ENCODE peak calls at places on chromosome 11, in four cellular contexts. L is body of pancreas, N is GM23248, R is right atrium auricular region. A is an unnamed sample.
A peak's percentile ranks its signal among the peaks of the same experiment; 100 is the strongest.

GRCh38 chr11:120977470-120977869 is 46.4 kb upstream of the TBCEL start:
- DNase-seq in N (peak; percentile 37), L (no peak), R (no peak), A (no peak)

GRCh38 chr11:65445101-65445603 is 22.6 kb downstream of the NEAT1 start:
- DNase-seq in L (no peak), N (peak; percentile 55), R (peak; percentile 65), A (no peak)

GRCh38 chr11:19777342-19778102 is 64.9 kb downstream of the NAV2 start:
- DNase-seq in R (no peak), N (peak; percentile 62), L (peak; percentile 35), A (no peak)

GRCh38 chr11:57161351-57161750 is 20.4 kb upstream of the LRRC55 start:
- DNase-seq in R (no peak), N (no peak), L (no peak), A (no peak)

GRCh38 chr11:75450826-75451783 is 18.1 kb upstream of the KLHL35 start:
- DNase-seq in L (no peak), N (no peak), R (no peak), A (no peak)

GRCh38 chr11:2673871-2674471 is 25.8 kb downstream of the KCNQ1OT1 start:
- DNase-seq in L (peak; percentile 20), R (no peak), N (no peak), A (no peak)

GRCh38 chr11:1219446-1219835 is 3.4 kb upstream of the MUC5B start:
- DNase-seq in N (no peak), R (no peak), L (peak; percentile 9), A (no peak)

GRCh38 chr11:104705475-104706195 is 192.6 kb downstream of the CASP12 start:
- DNase-seq in L (peak; percentile 11), R (peak; percentile 59), N (no peak), A (peak; percentile 42)

GRCh38 chr11:86702387-86702983 is 30.1 kb upstream of the ME3 start:
- DNase-seq in L (no peak), R (no peak), N (no peak), A (no peak)

GRCh38 chr11:123211981-123212380 is 16.9 kb upstream of the CLMP start:
- DNase-seq in L (no peak), R (no peak), N (peak; percentile 83), A (no peak)

GRCh38 chr11:94938399-94939055 is 34.8 kb downstream of the CWC15 start:
- DNase-seq in N (peak; percentile 88), L (peak; percentile 55), R (peak; percentile 69), A (no peak)

GRCh38 chr11:8018742-8019631 is 31.9 kb downstream of the EIF3F start:
- DNase-seq in R (peak; percentile 87), N (peak; percentile 91), L (peak; percentile 77), A (peak; percentile 91)

GRCh38 chr11:16827139-16827538 is 88.7 kb downstream of the C11orf58 start:
- DNase-seq in N (no peak), R (no peak), L (no peak), A (no peak)

GRCh38 chr11:123475478-123475877 is 45.4 kb downstream of the GRAMD1B start:
- DNase-seq in L (no peak), N (peak; percentile 68), R (no peak), A (no peak)

GRCh38 chr11:43580735-43581369 is 99.7 kb upstream of the HSD17B12 start:
- DNase-seq in R (no peak), N (peak; percentile 81), L (no peak), A (no peak)

GRCh38 chr11:74319139-74319538 is 7.7 kb upstream of the P4HA3 start:
- DNase-seq in N (peak; percentile 97), R (no peak), L (no peak), A (no peak)

GRCh38 chr11:9495780-9496514 is 35.1 kb downstream of the ZNF143 start:
- DNase-seq in R (no peak), L (no peak), N (no peak), A (no peak)

GRCh38 chr11:128574576-128575011 is 12.8 kb downstream of the ETS1 start:
- DNase-seq in N (no peak), R (no peak), L (no peak), A (no peak)

GRCh38 chr11:121555172-121555571 is 102.4 kb upstream of the SORL1-AS1 start:
- DNase-seq in R (no peak), N (no peak), L (no peak), A (no peak)

GRCh38 chr11:42410251-42410956 is 901.4 kb upstream of the API5 start:
- DNase-seq in N (no peak), L (no peak), R (no peak), A (no peak)

GRCh38 chr11:73894725-73895335 is 18.0 kb downstream of the PAAF1 start:
- DNase-seq in L (no peak), N (peak; percentile 76), R (no peak), A (no peak)

GRCh38 chr11:103773059-103773458 is 263.4 kb upstream of the DDI1 start:
- DNase-seq in L (no peak), N (peak; percentile 84), R (no peak), A (no peak)

GRCh38 chr11:3041699-3042098 is 15.5 kb downstream of the CARS1 start:
- DNase-seq in R (no peak), L (peak; percentile 42), N (no peak), A (no peak)

GRCh38 chr11:117313103-117313502 is 3.0 kb downstream of the BACE1 start:
- DNase-seq in R (no peak), L (no peak), N (no peak), A (no peak)

GRCh38 chr11:117313828-117314768 is 2.0 kb downstream of the BACE1 start:
- DNase-seq in R (no peak), N (no peak), L (peak; percentile 36), A (no peak)

GRCh38 chr11:117315285-117316196 is 515 bp downstream of the BACE1 start:
- DNase-seq in R (no peak), N (peak; percentile 51), L (peak; percentile 21), A (no peak)

GRCh38 chr11:117316197-117316961 is at the start of gene BACE1:
- DNase-seq in R (peak; percentile 84), N (peak; percentile 89), L (peak; percentile 89), A (no peak)

GRCh38 chr11:117314840-117315239 is 1.2 kb downstream of the BACE1 start:
- DNase-seq in N (peak; percentile 34), L (peak; percentile 35), R (no peak), A (no peak)
- H3K4me1 ChIP-seq in N (peaks cover 35% of the 10 kb centered on the region), L (peaks cover 75% of the 10 kb centered on the region), R (peaks cover 26% of the 10 kb centered on the region), A (peaks cover 14% of the 10 kb centered on the region)

GRCh38 chr11:84022695-84023094 is 736.5 kb upstream of the CCDC90B start:
- DNase-seq in R (no peak), N (no peak), L (no peak), A (no peak)
- H3K27ac ChIP-seq in R (no peak overlapping the region), N (no peak overlapping the region), L (no peak overlapping the region), A (no peak overlapping the region)

GRCh38 chr11:72750086-72750485 is 2.1 kb downstream of the ARAP1 start:
- DNase-seq in N (no peak), R (no peak), L (no peak), A (no peak)
- H3K4me1 ChIP-seq in N (peaks cover 14% of the 10 kb centered on the region), R (peaks cover 24% of the 10 kb centered on the region), L (peaks cover 42% of the 10 kb centered on the region), A (peaks cover 46% of the 10 kb centered on the region)

GRCh38 chr11:6393989-6394670 is 3.9 kb downstream of the SMPD1 start:
- DNase-seq in R (no peak), N (no peak), L (peak; percentile 57), A (no peak)

GRCh38 chr11:6397636-6398035 is 7.4 kb downstream of the SMPD1 start:
- DNase-seq in N (peak; percentile 55), L (no peak), R (no peak), A (no peak)

GRCh38 chr11:6400431-6401345 is 10.4 kb downstream of the SMPD1 start:
- DNase-seq in L (no peak), R (no peak), N (no peak), A (no peak)

GRCh38 chr11:6395470-6396060 is 5.3 kb downstream of the SMPD1 start:
- DNase-seq in R (no peak), N (no peak), L (no peak), A (no peak)

DNA sequence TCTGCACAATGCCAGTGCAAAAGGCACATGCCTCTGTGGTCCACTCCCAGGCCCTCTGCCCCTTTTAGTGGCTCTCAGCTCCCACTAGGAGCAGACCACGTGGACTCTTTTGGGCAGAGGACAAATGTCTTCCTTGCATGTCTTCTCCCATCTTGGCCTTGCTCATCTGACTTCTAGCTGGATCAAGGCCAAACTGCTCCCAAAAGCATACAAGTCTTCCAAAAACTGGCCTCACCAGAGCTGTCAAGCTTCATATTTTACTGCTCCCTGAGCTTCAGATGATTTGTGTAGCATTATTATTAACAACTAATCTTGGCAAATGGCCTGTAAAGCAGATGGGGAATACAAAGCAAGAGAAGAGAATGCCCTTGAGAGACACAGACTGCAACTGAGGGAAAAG is 6.9 kb downstream of the SMPD1 start:
- DNase-seq in N (peak; percentile 17), L (no peak), R (no peak), A (no peak)
- H3K27ac ChIP-seq in N (peak overlapping the region; percentile 5), L (no peak overlapping the region), R (no peak overlapping the region), A (no peak overlapping the region)

DNA sequence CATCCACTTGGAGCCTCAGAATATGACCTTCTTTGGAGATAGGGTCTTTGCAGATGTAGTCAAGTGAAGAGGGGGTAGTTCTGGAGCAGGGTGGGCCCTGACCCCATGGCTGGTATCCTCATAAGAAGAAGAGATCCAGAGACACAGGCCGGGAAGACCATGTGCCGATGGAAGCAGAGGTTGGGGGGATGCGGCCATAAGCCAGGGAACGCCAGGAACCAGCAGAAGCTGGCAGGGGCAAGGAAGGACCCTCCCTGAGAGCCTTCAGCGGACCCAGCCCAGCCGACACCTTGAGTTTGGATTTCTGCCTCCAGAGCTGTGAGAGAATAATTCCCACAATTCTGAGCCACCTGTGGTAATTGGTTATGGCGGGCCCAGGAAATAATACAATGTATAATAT is 26.1 kb upstream of the SMIM38 start:
- DNase-seq in R (no peak), L (no peak), N (no peak), A (no peak)
- H3K4me1 ChIP-seq in R (peaks cover 27% of the 10 kb centered on the region), L (peaks cover 23% of the 10 kb centered on the region), N (no peaks in the 10 kb centered on the region), A (peaks cover 17% of the 10 kb centered on the region)

GRCh38 chr11:79406376-79406775 is 34.5 kb downstream of the TENM4 start:
- DNase-seq in R (no peak), L (no peak), N (no peak), A (no peak)
- H3K27ac ChIP-seq in R (no peak overlapping the region), L (no peak overlapping the region), N (no peak overlapping the region), A (no peak overlapping the region)

GRCh38 chr11:78372114-78372768 is 45.4 kb downstream of the GAB2 start:
- DNase-seq in N (no peak), R (no peak), L (no peak), A (no peak)
- H3K4me1 ChIP-seq in N (peaks cover 10% of the 10 kb centered on the region), R (peaks cover 26% of the 10 kb centered on the region), L (no peaks in the 10 kb centered on the region), A (no peaks in the 10 kb centered on the region)

DNA sequence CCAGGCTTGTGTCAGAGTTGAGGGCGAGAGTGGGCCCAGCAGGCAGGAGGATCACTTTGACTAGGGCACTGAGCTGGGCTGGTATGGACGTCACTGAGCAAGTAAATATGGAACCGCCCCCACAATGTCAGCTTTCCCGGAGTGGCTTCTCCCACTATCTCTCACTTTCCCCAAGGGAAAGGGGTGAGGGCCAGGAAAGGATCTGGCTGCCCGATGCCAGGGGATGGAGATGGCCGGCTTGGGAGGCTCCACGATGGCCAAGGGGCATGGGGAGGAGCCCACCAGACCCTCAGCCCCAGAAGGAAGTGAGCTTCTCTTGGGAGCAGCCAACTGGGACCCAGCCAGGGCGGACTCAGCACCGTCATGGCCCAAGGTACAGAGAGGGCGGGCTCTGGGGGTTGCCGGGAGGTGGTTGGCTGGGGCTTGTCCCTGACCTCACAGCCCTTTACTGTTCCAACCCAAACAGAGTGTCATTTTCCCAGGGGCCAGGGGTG is 8.7 kb downstream of the PRDM11 start:
- DNase-seq in L (no peak), R (peak; percentile 61), N (peak; percentile 27), A (no peak)
- H3K27ac ChIP-seq in L (no peak overlapping the region), R (peak overlapping the region; percentile 59), N (no peak overlapping the region), A (no peak overlapping the region)

A was measured in CD8-positive, alpha-beta memory T cell.